ENCODE peak calls at places on chromosome 1, in five cellular contexts. One of them, this sample, is unnamed.

GRCh38 chr1:92921031-92922023 is 39.9 kb downstream of the DIPK1A start:
- DNase-seq in thyroid gland: no peak
- DNase-seq in breast epithelium: no peak
- DNase-seq in HCT116: no peak
- DNase-seq in gastrocnemius medialis: no peak
- DNase-seq in this sample: no peak

GRCh38 chr1:173213665-173214064 is 6.5 kb upstream of the TNFSF4 start:
- DNase-seq in HCT116: no peak
- DNase-seq in thyroid gland: no peak
- DNase-seq in gastrocnemius medialis: no peak
- DNase-seq in breast epithelium: no peak
- DNase-seq in this sample: no peak

GRCh38 chr1:39321979-39322378 is 117.5 kb downstream of the MACF1 start:
- DNase-seq in breast epithelium: no peak
- DNase-seq in thyroid gland: no peak
- DNase-seq in HCT116: no peak
- DNase-seq in gastrocnemius medialis: no peak
- DNase-seq in this sample: no peak

GRCh38 chr1:53068314-53069084 is 6.5 kb downstream of the PODN start:
- DNase-seq in HCT116: no peak
- DNase-seq in thyroid gland: no peak
- DNase-seq in gastrocnemius medialis: no peak
- DNase-seq in breast epithelium: no peak
- DNase-seq in this sample: no peak

GRCh38 chr1:60898413-60898812 is 183.9 kb upstream of the NFIA start:
- DNase-seq in HCT116: no peak
- DNase-seq in breast epithelium: no peak
- DNase-seq in gastrocnemius medialis: no peak
- DNase-seq in thyroid gland: no peak
- DNase-seq in this sample: no peak

GRCh38 chr1:167065481-167065880 is 24.7 kb downstream of the GPA33 start:
- DNase-seq in HCT116: no peak
- DNase-seq in gastrocnemius medialis: no peak
- DNase-seq in thyroid gland: no peak
- DNase-seq in breast epithelium: no peak
- DNase-seq in this sample: no peak

GRCh38 chr1:6358757-6359567 is 34.6 kb downstream of the ACOT7 start:
- DNase-seq in gastrocnemius medialis: no peak
- DNase-seq in breast epithelium: no peak
- DNase-seq in HCT116: no peak
- DNase-seq in thyroid gland: no peak
- DNase-seq in this sample: no peak

GRCh38 chr1:234957330-234958065 is 171.1 kb downstream of the TOMM20 start:
- DNase-seq in gastrocnemius medialis: no peak
- DNase-seq in HCT116: peak; percentile 44
- DNase-seq in thyroid gland: no peak
- DNase-seq in breast epithelium: no peak
- DNase-seq in this sample: peak; percentile 57

GRCh38 chr1:233907139-233907538 is 2.7 kb downstream of the SLC35F3 start:
- DNase-seq in gastrocnemius medialis: no peak
- DNase-seq in thyroid gland: no peak
- DNase-seq in HCT116: no peak
- DNase-seq in breast epithelium: no peak
- DNase-seq in this sample: no peak

GRCh38 chr1:61097326-61097725 is 15.0 kb downstream of the NFIA start:
- DNase-seq in gastrocnemius medialis: no peak
- DNase-seq in HCT116: no peak
- DNase-seq in thyroid gland: no peak
- DNase-seq in breast epithelium: no peak
- DNase-seq in this sample: no peak

GRCh38 chr1:161071886-161072371 is 2.2 kb upstream of the ARHGAP30 start:
- DNase-seq in breast epithelium: no peak
- DNase-seq in thyroid gland: peak; percentile 39
- DNase-seq in gastrocnemius medialis: peak; percentile 24
- DNase-seq in HCT116: peak; percentile 29
- DNase-seq in this sample: peak; percentile 54

GRCh38 chr1:111904478-111905218 is 84.8 kb downstream of the KCND3 start:
- DNase-seq in breast epithelium: no peak
- DNase-seq in HCT116: no peak
- DNase-seq in gastrocnemius medialis: no peak
- DNase-seq in thyroid gland: no peak
- DNase-seq in this sample: no peak

GRCh38 chr1:14761754-14762153 is 163.3 kb downstream of the KAZN start:
- DNase-seq in breast epithelium: no peak
- DNase-seq in gastrocnemius medialis: no peak
- DNase-seq in thyroid gland: no peak
- DNase-seq in HCT116: no peak
- DNase-seq in this sample: no peak

GRCh38 chr1:110106013-110106941 is 6.0 kb upstream of the UBL4B start:
- DNase-seq in thyroid gland: peak; percentile 61
- DNase-seq in breast epithelium: peak; percentile 62
- DNase-seq in HCT116: peak; percentile 35
- DNase-seq in gastrocnemius medialis: peak; percentile 33
- DNase-seq in this sample: peak; percentile 80

GRCh38 chr1:85428471-85429077 is 36.4 kb downstream of the DDAH1 start:
- DNase-seq in gastrocnemius medialis: no peak
- DNase-seq in thyroid gland: no peak
- DNase-seq in HCT116: no peak
- DNase-seq in breast epithelium: no peak
- DNase-seq in this sample: no peak

GRCh38 chr1:203520315-203520714 is 26.4 kb downstream of the OPTC start:
- DNase-seq in breast epithelium: no peak
- DNase-seq in gastrocnemius medialis: no peak
- DNase-seq in thyroid gland: no peak
- DNase-seq in HCT116: no peak
- DNase-seq in this sample: no peak

GRCh38 chr1:94522304-94522703 is 19.3 kb downstream of the F3 start:
- DNase-seq in gastrocnemius medialis: no peak
- DNase-seq in breast epithelium: no peak
- DNase-seq in HCT116: peak; percentile 45
- DNase-seq in thyroid gland: peak; percentile 26
- DNase-seq in this sample: no peak

DNA sequence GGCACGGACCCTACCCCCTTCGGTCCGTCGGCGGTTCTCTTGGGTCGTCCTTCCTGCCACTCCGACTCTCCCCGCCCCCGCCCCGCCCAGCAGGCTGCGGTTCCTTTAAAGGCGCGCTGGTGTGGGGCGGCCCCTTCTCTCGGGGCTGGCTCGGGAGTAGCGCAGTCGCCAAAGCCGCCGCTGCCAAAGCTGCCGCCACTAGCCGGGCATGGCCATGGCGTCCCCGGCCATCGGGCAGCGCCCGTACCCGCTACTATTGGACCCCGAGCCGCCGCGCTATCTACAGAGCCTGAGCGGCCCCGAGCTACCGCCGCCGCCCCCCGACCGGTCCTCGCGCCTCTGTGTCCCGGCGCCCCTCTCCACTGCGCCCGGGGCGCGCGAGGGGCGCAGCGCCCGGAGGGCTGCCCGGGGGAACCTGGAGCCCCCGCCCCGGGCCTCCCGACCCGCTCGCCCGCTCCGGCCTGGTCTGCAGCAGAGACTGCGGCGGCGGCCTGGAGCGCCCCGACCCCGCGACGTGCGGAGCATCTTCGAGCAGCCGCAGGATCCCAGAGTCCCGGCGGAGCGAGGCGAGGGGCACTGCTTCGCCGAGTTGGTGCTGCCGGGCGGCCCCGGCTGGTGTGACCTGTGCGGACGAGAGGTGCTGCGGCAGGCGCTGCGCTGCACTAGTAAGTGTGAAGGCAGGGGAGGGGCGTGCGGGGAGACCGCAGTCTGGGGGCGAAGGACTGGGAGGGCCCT is at the start of gene RASSF5:
- DNase-seq in HCT116: no peak
- DNase-seq in gastrocnemius medialis: peak; percentile 45
- DNase-seq in thyroid gland: peak; percentile 92
- DNase-seq in breast epithelium: peak; percentile 86
- DNase-seq in this sample: peak; percentile 60
- TF ChIP-seq POLR2A in HCT116: no peak
- TF ChIP-seq POLR2A in gastrocnemius medialis: peak; percentile 32
- TF ChIP-seq POLR2A in thyroid gland: peak; percentile 84
- TF ChIP-seq POLR2A in breast epithelium: no peak
- TF ChIP-seq POLR2A in this sample: peak; percentile 95

GRCh38 chr1:236063919-236064673 is 794 bp downstream of the NID1 start:
- DNase-seq in breast epithelium: peak; percentile 56
- DNase-seq in HCT116: no peak
- DNase-seq in thyroid gland: peak; percentile 34
- DNase-seq in gastrocnemius medialis: peak; percentile 18
- DNase-seq in this sample: peak; percentile 70
- TF ChIP-seq POLR2A in breast epithelium: no peak
- TF ChIP-seq POLR2A in HCT116: no peak
- TF ChIP-seq POLR2A in thyroid gland: no peak
- TF ChIP-seq POLR2A in gastrocnemius medialis: peak; percentile 46
- TF ChIP-seq POLR2A in this sample: peak; percentile 51

DNA sequence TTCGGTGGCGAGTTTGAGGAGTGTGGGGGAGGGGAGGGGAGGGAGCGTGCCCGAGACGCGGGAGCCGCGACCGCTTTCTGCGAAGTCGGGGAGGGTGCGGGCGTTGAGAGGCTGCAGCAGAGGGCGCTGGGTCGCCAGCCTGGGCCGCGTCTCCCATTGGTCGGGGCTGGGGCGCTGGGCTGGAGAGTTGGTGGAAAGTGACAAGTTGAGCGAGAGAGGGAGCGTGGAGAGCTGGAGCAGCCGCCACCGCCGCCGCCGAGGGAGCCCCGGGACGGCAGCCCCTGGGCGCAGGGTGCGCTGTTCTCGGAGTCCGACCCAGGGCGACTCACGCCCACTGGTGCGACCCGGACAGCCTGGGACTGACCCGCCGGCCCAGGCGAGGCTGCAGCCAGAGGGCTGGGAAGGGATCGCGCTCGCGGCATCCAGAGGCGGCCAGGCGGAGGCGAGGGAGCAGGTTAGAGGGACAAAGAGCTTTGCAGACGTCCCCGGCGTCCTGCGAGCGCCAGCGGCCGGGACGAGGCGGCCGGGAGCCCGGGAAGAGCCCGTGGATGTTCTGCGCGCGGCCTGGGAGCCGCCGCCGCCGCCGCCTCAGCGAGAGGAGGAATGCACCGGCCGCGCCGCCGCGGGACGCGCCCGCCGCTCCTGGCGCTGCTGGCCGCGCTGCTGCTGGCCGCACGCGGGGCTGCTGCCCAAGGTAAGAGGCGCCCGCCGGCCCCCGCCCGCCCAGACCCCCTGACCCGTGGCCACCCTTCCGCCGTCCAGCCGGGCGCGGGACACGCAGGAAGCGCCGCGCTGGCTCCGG is at the start of gene ROR1:
- DNase-seq in thyroid gland: peak; percentile 80
- DNase-seq in HCT116: peak; percentile 72
- DNase-seq in breast epithelium: peak; percentile 80
- DNase-seq in gastrocnemius medialis: peak; percentile 83
- DNase-seq in this sample: peak; percentile 83
- TF ChIP-seq POLR2A in thyroid gland: no peak
- TF ChIP-seq POLR2A in HCT116: no peak
- TF ChIP-seq POLR2A in breast epithelium: no peak
- TF ChIP-seq POLR2A in gastrocnemius medialis: peak; percentile 57
- TF ChIP-seq POLR2A in this sample: no peak

GRCh38 chr1:175576870-175577269 is 166.5 kb downstream of the TNR start:
- DNase-seq in breast epithelium: no peak
- DNase-seq in HCT116: no peak
- DNase-seq in gastrocnemius medialis: no peak
- DNase-seq in thyroid gland: no peak
- DNase-seq in this sample: no peak
- TF ChIP-seq POLR2A in breast epithelium: no peak
- TF ChIP-seq POLR2A in HCT116: no peak
- TF ChIP-seq POLR2A in gastrocnemius medialis: no peak
- TF ChIP-seq POLR2A in thyroid gland: no peak
- TF ChIP-seq POLR2A in this sample: no peak

GRCh38 chr1:46285730-46286477 is 17.5 kb downstream of the LRRC41 start:
- DNase-seq in gastrocnemius medialis: peak; percentile 87
- DNase-seq in HCT116: no peak
- DNase-seq in breast epithelium: no peak
- DNase-seq in thyroid gland: no peak
- DNase-seq in this sample: no peak
- TF ChIP-seq POLR2A in gastrocnemius medialis: no peak
- TF ChIP-seq POLR2A in HCT116: no peak
- TF ChIP-seq POLR2A in breast epithelium: no peak
- TF ChIP-seq POLR2A in thyroid gland: no peak
- TF ChIP-seq POLR2A in this sample: no peak

DNA sequence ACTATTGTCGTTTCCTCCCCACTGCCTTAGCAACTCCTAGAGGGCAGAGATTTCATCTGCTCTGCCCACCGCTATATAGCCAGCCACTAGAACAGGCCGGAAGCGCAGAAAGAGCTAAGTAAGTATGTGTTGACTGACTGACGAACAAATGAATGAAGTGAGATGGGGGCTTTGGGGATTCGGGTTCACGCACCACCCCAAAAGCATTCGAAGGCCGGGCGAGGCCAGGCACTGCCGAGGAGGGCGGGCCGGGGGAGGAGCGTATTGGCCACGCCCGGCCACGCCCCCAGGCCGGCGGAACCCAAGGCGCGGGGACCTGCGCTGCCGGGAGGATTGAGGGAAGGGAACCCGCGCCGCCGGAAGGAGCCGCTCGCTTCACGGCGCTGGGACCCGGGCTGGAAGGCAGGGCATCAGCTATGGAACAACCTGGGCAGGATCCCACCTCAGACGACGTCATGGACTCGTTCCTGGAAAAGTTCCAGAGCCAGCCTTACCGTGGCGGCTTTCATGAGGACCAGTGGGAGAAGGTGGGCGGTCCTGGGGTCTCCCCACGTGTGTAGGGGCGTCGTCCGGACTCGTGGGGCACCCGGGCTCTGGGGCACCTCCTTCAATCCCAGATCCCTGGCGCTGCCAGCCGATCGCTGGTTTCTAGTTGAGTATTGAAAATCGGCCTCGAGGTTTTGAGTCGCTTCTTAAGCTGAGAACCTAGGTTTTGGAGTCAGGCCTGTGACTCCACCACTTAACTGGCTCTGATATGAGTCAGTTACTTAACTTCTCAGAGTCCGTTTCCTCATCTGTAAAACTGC is at the start of gene TTC4:
- DNase-seq in HCT116: peak; percentile 67
- DNase-seq in breast epithelium: peak; percentile 78
- DNase-seq in gastrocnemius medialis: peak; percentile 59
- DNase-seq in thyroid gland: peak; percentile 80
- DNase-seq in this sample: peak; percentile 71
- TF ChIP-seq POLR2A in HCT116: peak; percentile 80
- TF ChIP-seq POLR2A in breast epithelium: no peak
- TF ChIP-seq POLR2A in gastrocnemius medialis: peak; percentile 77
- TF ChIP-seq POLR2A in thyroid gland: peak; percentile 67
- TF ChIP-seq POLR2A in this sample: peak; percentile 78

GRCh38 chr1:220219865-220220698 is 52.2 kb downstream of the RAB3GAP2 start:
- DNase-seq in thyroid gland: no peak
- DNase-seq in breast epithelium: no peak
- DNase-seq in gastrocnemius medialis: no peak
- DNase-seq in HCT116: no peak
- DNase-seq in this sample: no peak
- TF ChIP-seq POLR2A in thyroid gland: no peak
- TF ChIP-seq POLR2A in breast epithelium: no peak
- TF ChIP-seq POLR2A in gastrocnemius medialis: no peak
- TF ChIP-seq POLR2A in HCT116: no peak
- TF ChIP-seq POLR2A in this sample: no peak